ENCODE peak calls at places on chromosomes 3 and 15, in six cellular contexts. One of them, this sample, is unnamed. For H3K79me2, the result is how much of the 10 kb centered on the place peaks cover.

GRCh38 chr15:64013179-64014043 is 32.9 kb downstream of the DAPK2 start:
- DNase-seq in fibroblast of lung: no peak
- DNase-seq in neural progenitor cell: peak
- DNase-seq in mammary epithelial cell: peak
- DNase-seq in PC-3: peak
- DNase-seq in GM23248: peak
- DNase-seq in this sample: peak

GRCh38 chr3:79245295-79246138 is 522.3 kb downstream of the ROBO1 start:
- DNase-seq in fibroblast of lung: no peak
- DNase-seq in neural progenitor cell: no peak
- DNase-seq in mammary epithelial cell: no peak
- DNase-seq in PC-3: no peak
- DNase-seq in GM23248: no peak
- DNase-seq in this sample: no peak

GRCh38 chr3:188339410-188340295 is 185.7 kb downstream of the LPP start:
- DNase-seq in fibroblast of lung: no peak
- DNase-seq in neural progenitor cell: no peak
- DNase-seq in mammary epithelial cell: no peak
- DNase-seq in PC-3: no peak
- DNase-seq in GM23248: no peak
- DNase-seq in this sample: no peak

GRCh38 chr3:131900891-131901290 is 133.9 kb downstream of the CPNE4 start:
- DNase-seq in fibroblast of lung: no peak
- DNase-seq in neural progenitor cell: no peak
- DNase-seq in mammary epithelial cell: no peak
- DNase-seq in PC-3: no peak
- DNase-seq in GM23248: no peak
- DNase-seq in this sample: no peak

GRCh38 chr3:152258448-152259302 is 10.1 kb upstream of the MBNL1 start:
- DNase-seq in fibroblast of lung: peak
- DNase-seq in neural progenitor cell: no peak
- DNase-seq in mammary epithelial cell: peak
- DNase-seq in PC-3: peak
- DNase-seq in GM23248: peak
- DNase-seq in this sample: peak

GRCh38 chr3:157913751-157914150 is 192.5 kb downstream of the SHOX2 start:
- DNase-seq in fibroblast of lung: peak
- DNase-seq in neural progenitor cell: no peak
- DNase-seq in mammary epithelial cell: no peak
- DNase-seq in PC-3: peak
- DNase-seq in GM23248: peak
- DNase-seq in this sample: no peak

GRCh38 chr3:133662256-133662773 is 574 bp upstream of the TOPBP1 start:
- DNase-seq in fibroblast of lung: peak
- DNase-seq in neural progenitor cell: peak
- DNase-seq in mammary epithelial cell: peak
- DNase-seq in PC-3: peak
- DNase-seq in GM23248: peak
- DNase-seq in this sample: peak

GRCh38 chr15:100559330-100559729 is 30.6 kb upstream of the CERS3 start:
- DNase-seq in fibroblast of lung: peak
- DNase-seq in neural progenitor cell: no peak
- DNase-seq in mammary epithelial cell: peak
- DNase-seq in PC-3: peak
- DNase-seq in GM23248: peak
- DNase-seq in this sample: peak

GRCh38 chr3:15495461-15496340 is 25.8 kb downstream of the COLQ start:
- DNase-seq in fibroblast of lung: no peak
- DNase-seq in neural progenitor cell: no peak
- DNase-seq in mammary epithelial cell: no peak
- DNase-seq in PC-3: no peak
- DNase-seq in GM23248: no peak
- DNase-seq in this sample: no peak

GRCh38 chr3:8578282-8578681 is 66.3 kb downstream of the SSUH2 start:
- DNase-seq in fibroblast of lung: no peak
- DNase-seq in neural progenitor cell: no peak
- DNase-seq in mammary epithelial cell: no peak
- DNase-seq in PC-3: no peak
- DNase-seq in GM23248: no peak
- DNase-seq in this sample: peak

GRCh38 chr3:128804017-128804816 is 75.2 kb upstream of the ACAD9 start:
- DNase-seq in fibroblast of lung: peak
- DNase-seq in neural progenitor cell: no peak
- DNase-seq in mammary epithelial cell: no peak
- DNase-seq in PC-3: no peak
- DNase-seq in GM23248: peak
- DNase-seq in this sample: peak

GRCh38 chr3:128803307-128803706 is 76.1 kb upstream of the ACAD9 start:
- DNase-seq in fibroblast of lung: no peak
- DNase-seq in neural progenitor cell: no peak
- DNase-seq in mammary epithelial cell: no peak
- DNase-seq in PC-3: no peak
- DNase-seq in GM23248: no peak
- DNase-seq in this sample: no peak

GRCh38 chr3:128800241-128801187 is 74.5 kb downstream of the RAB7A start:
- DNase-seq in fibroblast of lung: no peak
- DNase-seq in neural progenitor cell: no peak
- DNase-seq in mammary epithelial cell: no peak
- DNase-seq in PC-3: no peak
- DNase-seq in GM23248: no peak
- DNase-seq in this sample: no peak

GRCh38 chr3:128801779-128802369 is 75.9 kb downstream of the RAB7A start:
- DNase-seq in fibroblast of lung: no peak
- DNase-seq in neural progenitor cell: no peak
- DNase-seq in mammary epithelial cell: no peak
- DNase-seq in PC-3: no peak
- DNase-seq in GM23248: no peak
- DNase-seq in this sample: no peak

GRCh38 chr3:128799650-128800049 is 73.7 kb downstream of the RAB7A start:
- DNase-seq in fibroblast of lung: no peak
- DNase-seq in neural progenitor cell: no peak
- DNase-seq in mammary epithelial cell: no peak
- DNase-seq in PC-3: no peak
- DNase-seq in GM23248: no peak
- DNase-seq in this sample: no peak
- H3K79me2 ChIP-seq in fibroblast of lung: under half
- H3K79me2 ChIP-seq in neural progenitor cell: under half
- H3K79me2 ChIP-seq in mammary epithelial cell: half or more
- H3K79me2 ChIP-seq in PC-3: under half
- H3K79me2 ChIP-seq in GM23248: half or more
- H3K79me2 ChIP-seq in this sample: half or more

DNA sequence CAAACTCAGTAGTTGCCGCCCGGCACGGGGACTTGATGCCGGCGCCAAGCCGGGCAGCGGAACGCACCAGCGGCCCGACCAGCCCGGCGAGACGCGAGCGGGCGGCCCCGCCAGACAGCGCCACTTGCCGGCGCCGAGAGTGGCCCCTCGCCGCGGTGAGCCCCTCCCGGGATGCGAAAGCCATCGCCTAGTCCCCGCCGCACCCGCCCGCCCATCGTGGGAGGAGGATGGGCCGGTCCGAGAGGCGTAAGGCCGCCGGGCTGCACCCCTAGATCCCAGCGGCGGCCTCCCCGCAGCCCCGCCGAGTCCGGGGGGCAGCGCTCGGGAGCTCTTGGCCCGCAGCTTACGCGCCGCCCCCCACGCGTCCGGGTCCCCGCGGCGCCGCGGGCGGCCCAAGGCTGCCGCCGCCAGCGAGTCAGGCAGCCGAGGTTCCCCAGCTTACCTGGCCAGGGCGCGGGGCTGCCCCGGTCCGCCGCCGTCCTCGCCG is 609 bp downstream of the GOLGA8A start:
- DNase-seq in fibroblast of lung: peak
- DNase-seq in neural progenitor cell: peak
- DNase-seq in mammary epithelial cell: peak
- DNase-seq in PC-3: peak
- DNase-seq in GM23248: peak
- DNase-seq in this sample: peak
- TF ChIP-seq EZH2 in fibroblast of lung: no peak
- TF ChIP-seq EZH2 in neural progenitor cell: peak
- TF ChIP-seq EZH2 in mammary epithelial cell: no peak
- TF ChIP-seq EZH2 in PC-3: no peak
- TF ChIP-seq EZH2 in GM23248: no peak
- TF ChIP-seq EZH2 in this sample: no peak

GRCh38 chr3:105824129-105824528 is 44.7 kb downstream of the CBLB start:
- DNase-seq in fibroblast of lung: no peak
- DNase-seq in neural progenitor cell: no peak
- DNase-seq in mammary epithelial cell: no peak
- DNase-seq in PC-3: no peak
- DNase-seq in GM23248: no peak
- DNase-seq in this sample: no peak
- H3K79me2 ChIP-seq in fibroblast of lung: under half
- H3K79me2 ChIP-seq in neural progenitor cell: half or more
- H3K79me2 ChIP-seq in mammary epithelial cell: under half
- H3K79me2 ChIP-seq in PC-3: under half
- H3K79me2 ChIP-seq in GM23248: half or more
- H3K79me2 ChIP-seq in this sample: half or more

GRCh38 chr15:68431037-68431791 is 749 bp downstream of the ITGA11 start:
- DNase-seq in fibroblast of lung: no peak
- DNase-seq in neural progenitor cell: peak
- DNase-seq in mammary epithelial cell: peak
- DNase-seq in PC-3: no peak
- DNase-seq in GM23248: peak
- DNase-seq in this sample: no peak
- TF ChIP-seq EZH2 in fibroblast of lung: peak
- TF ChIP-seq EZH2 in neural progenitor cell: peak
- TF ChIP-seq EZH2 in mammary epithelial cell: no peak
- TF ChIP-seq EZH2 in PC-3: no peak
- TF ChIP-seq EZH2 in GM23248: no peak
- TF ChIP-seq EZH2 in this sample: no peak

This sample was measured in astrocyte.